ENCODE peak calls at places on chromosomes 2 and 18, in five cellular contexts. Z, C, X, T and B are unnamed samples.

GRCh38 chr2:220469201-220469600 is 841.8 kb downstream of the SLC4A3 start:
- DNase-seq in Z (no peak), C (no peak), X (no peak), T (no peak), B (no peak)

GRCh38 chr2:198596985-198597384 is 792.6 kb downstream of the PLCL1 start:
- DNase-seq in Z (no peak), C (no peak), X (no peak), T (no peak), B (no peak)

GRCh38 chr2:179850188-179850587 is 11.2 kb downstream of the ZNF385B start:
- DNase-seq in Z (no peak), C (no peak), X (no peak), T (no peak), B (no peak)

GRCh38 chr2:143819190-143819735 is 690.0 kb downstream of the ARHGAP15 start:
- DNase-seq in Z (no peak), C (no peak), X (no peak), T (no peak), B (no peak)

GRCh38 chr2:36355157-36355889 is at the start of gene CRIM1:
- DNase-seq in Z (peak; percentile 88), C (peak; percentile 70), X (peak; percentile 72), T (peak; percentile 91), B (peak; percentile 73)

GRCh38 chr2:106562232-106562631 is 75.1 kb downstream of the CD8B2 start:
- DNase-seq in Z (no peak), C (no peak), X (no peak), T (no peak), B (no peak)

GRCh38 chr2:161979490-161979889 is 94.5 kb downstream of the DPP4 start:
- DNase-seq in Z (no peak), C (no peak), X (no peak), T (no peak), B (no peak)

GRCh38 chr2:18722101-18722500 is 132.7 kb upstream of the NT5C1B start:
- DNase-seq in Z (no peak), C (no peak), X (no peak), T (no peak), B (no peak)

GRCh38 chr2:108594132-108594981 is 60.1 kb downstream of the LIMS1 start:
- DNase-seq in Z (no peak), C (no peak), X (peak; percentile 49), T (no peak), B (peak; percentile 46)

GRCh38 chr18:9969247-9969646 is 55.4 kb downstream of the VAPA start:
- DNase-seq in Z (no peak), C (no peak), X (no peak), T (no peak), B (no peak)

GRCh38 chr2:120231974-120232635 is 8.9 kb upstream of the TMEM185B start:
- DNase-seq in Z (no peak), C (no peak), X (peak; percentile 83), T (no peak), B (peak; percentile 84)

GRCh38 chr2:66575625-66576371 is 140.9 kb downstream of the MEIS1 start:
- DNase-seq in Z (no peak), C (peak; percentile 13), X (peak; percentile 24), T (peak; percentile 19), B (no peak)

GRCh38 chr2:149446735-149447134 is 116.3 kb downstream of the LYPD6 start:
- DNase-seq in Z (no peak), C (no peak), X (no peak), T (no peak), B (no peak)

GRCh38 chr2:106800180-106800579 is 85.8 kb downstream of the ST6GAL2 start:
- DNase-seq in Z (no peak), C (no peak), X (no peak), T (no peak), B (no peak)

GRCh38 chr18:22088029-22088428 is 81.4 kb upstream of the GATA6 start:
- DNase-seq in Z (no peak), C (no peak), X (no peak), T (no peak), B (no peak)

GRCh38 chr2:80548469-80548868 is 243.9 kb upstream of the LRRTM1 start:
- DNase-seq in Z (no peak), C (no peak), X (no peak), T (peak; percentile 74), B (no peak)

GRCh38 chr2:128166954-128167353 is 76.0 kb downstream of the UGGT1 start:
- DNase-seq in Z (no peak), C (no peak), X (no peak), T (no peak), B (no peak)

GRCh38 chr2:69032336-69032735 is 19.4 kb downstream of the ANTXR1 start:
- DNase-seq in Z (no peak), C (no peak), X (no peak), T (no peak), B (no peak)

GRCh38 chr2:219249203-219249980 is 3.7 kb upstream of the TUBA4B start:
- DNase-seq in Z (peak; percentile 71), C (peak; percentile 55), X (peak; percentile 70), T (peak; percentile 72), B (peak; percentile 45)

GRCh38 chr18:48621240-48621639 is 82.4 kb downstream of the CTIF start:
- DNase-seq in Z (no peak), C (peak; percentile 39), X (no peak), T (no peak), B (no peak)

GRCh38 chr2:56985609-56986008 is 801.8 kb downstream of the CCDC85A start:
- DNase-seq in Z (no peak), C (no peak), X (peak; percentile 8), T (no peak), B (no peak)

GRCh38 chr2:17191223-17191622 is 327.0 kb downstream of the RAD51AP2 start:
- DNase-seq in Z (no peak), C (no peak), X (no peak), T (no peak), B (no peak)